ENCODE peak calls at places on chromosomes 4 and X, in ten cellular contexts. I is activated B cell treated with CpG ODN at 0.5 μM for 24 hours; P is GM13976; Q is hepatocyte; J is CD4-positive, alpha-beta T cell; W is prostate gland; B is nephron progenitor cell; S is GM20000; K is dorsolateral prefrontal cortex; H is natural killer cell. F is an unnamed sample.

GRCh38 chrX:151402719-151403390 is 5.8 kb downstream of the VMA21 start:
- DNase-seq in I (no peak), P (no peak), Q (no peak), J (no peak), W (peak), B (no peak), S (no peak), K (no peak), H (no peak), F (no peak)

GRCh38 chr4:159283697-159284492 is 181.0 kb downstream of the RAPGEF2 start:
- DNase-seq in I (no peak), P (no peak), Q (no peak), J (no peak), W (no peak), B (no peak), S (no peak), K (no peak), H (no peak), F (no peak)

GRCh38 chrX:148466292-148466691 is 34.1 kb upstream of the AFF2 start:
- DNase-seq in I (no peak), P (no peak), Q (no peak), J (no peak), W (no peak), B (no peak), S (no peak), K (no peak), H (no peak), F (no peak)

GRCh38 chr4:2925496-2925895 is 37.7 kb downstream of the NOP14 start:
- DNase-seq in I (peak), P (no peak), Q (no peak), J (no peak), W (no peak), B (no peak), S (no peak), K (no peak), H (no peak), F (no peak)

GRCh38 chr4:13704761-13705160 is 77.2 kb upstream of the BOD1L1 start:
- DNase-seq in I (no peak), P (no peak), Q (no peak), J (no peak), W (no peak), B (no peak), S (no peak), K (no peak), H (no peak), F (no peak)

GRCh38 chr4:107997001-107997788 is 7.5 kb downstream of the HADH start:
- DNase-seq in I (no peak), P (no peak), Q (no peak), J (no peak), W (no peak), B (no peak), S (no peak), K (no peak), H (no peak), F (no peak)

GRCh38 chr4:172938870-172939269 is 229.7 kb upstream of the GALNT7 start:
- DNase-seq in I (no peak), P (no peak), Q (no peak), J (no peak), W (no peak), B (no peak), S (no peak), K (no peak), H (no peak), F (no peak)

GRCh38 chrX:47143894-47144625 is 442 bp downstream of the NDUFB11 start:
- DNase-seq in I (no peak), P (peak), Q (peak), J (no peak), W (peak), B (no peak), S (peak), K (peak), H (no peak), F (peak)

GRCh38 chr4:168694669-168695068 is 197.8 kb downstream of the PALLD start:
- DNase-seq in I (no peak), P (no peak), Q (peak), J (no peak), W (peak), B (no peak), S (no peak), K (no peak), H (no peak), F (no peak)

GRCh38 chr4:148757171-148757570 is 315.0 kb upstream of the NR3C2 start:
- DNase-seq in I (no peak), P (no peak), Q (no peak), J (no peak), W (no peak), B (no peak), S (no peak), K (no peak), H (no peak), F (no peak)

GRCh38 chrX:1481636-1482529 is 29.2 kb upstream of the ASMTL start:
- DNase-seq in I (peak), P (peak), Q (peak), J (peak), W (peak), B (peak), S (peak), K (peak), H (peak), F (peak)

GRCh38 chrX:73563740-73564073 is 710 bp downstream of the CHIC1 start:
- DNase-seq in I (no peak), P (peak), Q (no peak), J (no peak), W (no peak), B (no peak), S (peak), K (no peak), H (no peak), F (no peak)

GRCh38 chr4:81260443-81261102 is 45.6 kb upstream of the PRKG2 start:
- DNase-seq in I (no peak), P (no peak), Q (no peak), J (no peak), W (no peak), B (peak), S (no peak), K (no peak), H (no peak), F (no peak)

GRCh38 chr4:15878011-15878410 is 60.5 kb downstream of the FGFBP1 start:
- DNase-seq in I (no peak), P (no peak), Q (no peak), J (no peak), W (no peak), B (no peak), S (no peak), K (no peak), H (no peak), F (no peak)

GRCh38 chrX:24081661-24082154 is 27.0 kb downstream of the EIF2S3 start:
- DNase-seq in I (peak), P (no peak), Q (peak), J (peak), W (peak), B (peak), S (no peak), K (peak), H (peak), F (peak)

GRCh38 chr4:26576171-26576829 is 7.6 kb upstream of the TBC1D19 start:
- DNase-seq in I (no peak), P (no peak), Q (peak), J (no peak), W (no peak), B (no peak), S (no peak), K (no peak), H (no peak), F (no peak)

GRCh38 chr4:123340381-123340701 is 56.3 kb upstream of the SPRY1 start:
- DNase-seq in I (no peak), P (no peak), Q (peak), J (no peak), W (no peak), B (no peak), S (no peak), K (no peak), H (no peak), F (peak)

GRCh38 chr4:124640037-124640730 is 72.3 kb downstream of the ANKRD50 start:
- DNase-seq in I (no peak), P (no peak), Q (no peak), J (no peak), W (no peak), B (no peak), S (no peak), K (no peak), H (no peak), F (peak)

GRCh38 chr4:73281982-73282381 is 23.4 kb upstream of the ANKRD17 start:
- DNase-seq in I (no peak), P (no peak), Q (no peak), J (no peak), W (no peak), B (no peak), S (no peak), K (no peak), H (no peak), F (no peak)

GRCh38 chrX:1390621-1391369 is 1.1 kb downstream of the SLC25A6 start:
- DNase-seq in I (peak), P (no peak), Q (no peak), J (no peak), W (no peak), B (no peak), S (no peak), K (peak), H (no peak), F (no peak)

GRCh38 chr4:105951198-105951597 is 55.9 kb downstream of the NPNT start:
- DNase-seq in I (no peak), P (no peak), Q (peak), J (no peak), W (no peak), B (no peak), S (no peak), K (no peak), H (no peak), F (no peak)

GRCh38 chr4:107391630-107392028 is 328.4 kb downstream of the PAPSS1 start:
- DNase-seq in I (no peak), P (no peak), Q (no peak), J (no peak), W (no peak), B (no peak), S (no peak), K (no peak), H (no peak), F (no peak)

GRCh38 chr4:185752881-185753280 is 59.1 kb downstream of the SORBS2 start:
- DNase-seq in I (no peak), P (no peak), Q (no peak), J (no peak), W (no peak), B (no peak), S (no peak), K (no peak), H (no peak), F (no peak)

GRCh38 chr4:43374352-43374751 is 481.8 kb downstream of the GRXCR1 start:
- DNase-seq in I (no peak), P (no peak), Q (no peak), J (no peak), W (no peak), B (no peak), S (no peak), K (no peak), H (no peak), F (no peak)

GRCh38 chr4:139630991-139631390 is 34.6 kb upstream of the MGST2 start:
- DNase-seq in I (no peak), P (no peak), Q (no peak), J (no peak), W (no peak), B (no peak), S (no peak), K (no peak), H (no peak), F (no peak)

DNA sequence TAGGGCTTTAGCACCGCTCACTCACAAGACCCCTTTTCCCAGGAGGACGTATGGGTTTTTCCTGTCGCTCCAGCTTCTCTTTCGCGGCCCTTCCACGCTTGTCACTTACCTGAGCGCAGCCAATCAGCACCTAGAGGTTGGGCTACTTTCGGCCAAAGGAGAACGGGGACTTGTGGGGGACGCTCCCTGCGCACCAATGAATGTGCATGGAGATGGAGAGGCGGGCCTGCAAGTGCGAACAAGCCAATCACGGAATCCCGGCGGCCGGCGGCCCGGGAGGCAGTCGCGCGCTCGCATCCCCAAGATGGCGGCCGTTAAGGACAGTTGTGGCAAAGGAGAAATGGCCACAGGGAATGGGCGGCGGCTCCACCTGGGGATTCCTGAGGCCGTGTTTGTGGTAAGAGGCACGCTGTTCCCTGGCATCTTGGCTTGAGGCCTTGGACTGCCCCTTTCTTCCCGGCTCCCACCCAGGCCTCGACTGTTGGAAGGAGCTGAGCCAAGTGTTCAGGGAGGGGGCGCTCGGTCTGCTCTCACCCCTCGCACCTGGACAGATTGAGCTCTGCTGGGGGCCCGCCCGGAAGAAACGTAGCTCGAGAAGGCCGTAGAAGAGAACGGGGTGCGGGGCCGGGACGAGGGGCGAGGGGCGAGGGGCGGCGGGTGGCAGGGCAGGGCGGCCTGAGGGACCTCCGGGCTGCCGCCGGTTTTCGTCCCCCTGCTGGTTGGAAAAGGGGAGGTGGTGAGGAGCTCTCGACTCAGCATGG is at the start of gene VBP1:
- DNase-seq in I (peak), P (peak), Q (peak), J (peak), W (peak), B (peak), S (peak), K (peak), H (peak), F (peak)
- TF ChIP-seq CTCF in I (no peak), P (peak), Q (peak), J (peak), W (peak), B (peak), S (peak), K (no peak), H (peak), F (peak)

GRCh38 chrX:134294548-134294947 is 57.6 kb downstream of the CCDC160 start:
- DNase-seq in I (no peak), P (no peak), Q (no peak), J (no peak), W (no peak), B (no peak), S (no peak), K (no peak), H (no peak), F (no peak)
- TF ChIP-seq CTCF in I (no peak), P (no peak), Q (peak), J (no peak), W (no peak), B (peak), S (no peak), K (no peak), H (no peak), F (no peak)

GRCh38 chrX:70096052-70096451 is 33.8 kb downstream of the OTUD6A start:
- DNase-seq in I (no peak), P (no peak), Q (peak), J (no peak), W (no peak), B (no peak), S (no peak), K (no peak), H (no peak), F (peak)
- TF ChIP-seq CTCF in I (no peak), P (no peak), Q (no peak), J (no peak), W (peak), B (no peak), S (no peak), K (no peak), H (no peak), F (peak)

GRCh38 chr4:7699825-7700224 is 239.8 kb downstream of the AFAP1 start:
- DNase-seq in I (no peak), P (no peak), Q (no peak), J (no peak), W (no peak), B (no peak), S (no peak), K (no peak), H (no peak), F (no peak)

GRCh38 chr4:7697821-7698220 is 241.8 kb downstream of the AFAP1 start:
- DNase-seq in I (no peak), P (no peak), Q (no peak), J (no peak), W (no peak), B (no peak), S (no peak), K (no peak), H (no peak), F (no peak)

GRCh38 chr4:7699040-7699439 is 240.6 kb downstream of the AFAP1 start:
- DNase-seq in I (no peak), P (no peak), Q (peak), J (no peak), W (no peak), B (no peak), S (no peak), K (no peak), H (no peak), F (no peak)

GRCh38 chr4:7697326-7697725 is 242.3 kb downstream of the AFAP1 start:
- DNase-seq in I (no peak), P (no peak), Q (no peak), J (no peak), W (no peak), B (no peak), S (no peak), K (no peak), H (no peak), F (no peak)

DNA sequence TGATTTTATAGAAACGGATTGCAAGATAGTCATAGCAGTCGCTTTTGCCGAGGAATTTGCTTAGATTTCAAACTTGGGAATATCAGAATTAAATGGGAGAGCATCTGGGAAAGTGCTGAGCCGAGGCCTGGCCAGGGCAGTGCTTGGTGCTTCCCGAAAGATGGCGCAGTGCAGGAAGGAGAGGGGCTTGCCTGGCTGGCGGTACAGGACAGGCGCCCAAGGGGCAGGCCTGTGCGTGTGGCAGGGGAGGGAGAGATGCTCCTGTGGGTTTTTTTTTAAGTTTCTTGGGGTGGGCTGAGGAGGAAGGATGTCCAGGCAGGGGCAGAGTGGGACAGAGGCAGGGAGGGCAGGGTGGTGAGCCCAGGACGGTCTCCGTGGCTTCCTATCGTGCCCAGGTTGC is 241.1 kb downstream of the AFAP1 start:
- DNase-seq in I (no peak), P (no peak), Q (no peak), J (no peak), W (no peak), B (peak), S (no peak), K (no peak), H (no peak), F (no peak)
- TF ChIP-seq CTCF in I (no peak), P (no peak), Q (no peak), J (no peak), W (no peak), B (no peak), S (no peak), K (no peak), H (no peak), F (no peak)

GRCh38 chr4:24688453-24688852 is 104.1 kb upstream of the DHX15 start:
- DNase-seq in I (no peak), P (no peak), Q (no peak), J (no peak), W (no peak), B (no peak), S (no peak), K (no peak), H (no peak), F (no peak)

GRCh38 chr4:24680746-24681145 is 96.4 kb upstream of the DHX15 start:
- DNase-seq in I (no peak), P (no peak), Q (no peak), J (no peak), W (no peak), B (no peak), S (no peak), K (no peak), H (no peak), F (no peak)

GRCh38 chr4:24686866-24687672 is 102.7 kb upstream of the DHX15 start:
- DNase-seq in I (no peak), P (no peak), Q (peak), J (no peak), W (no peak), B (peak), S (peak), K (no peak), H (no peak), F (no peak)

DNA sequence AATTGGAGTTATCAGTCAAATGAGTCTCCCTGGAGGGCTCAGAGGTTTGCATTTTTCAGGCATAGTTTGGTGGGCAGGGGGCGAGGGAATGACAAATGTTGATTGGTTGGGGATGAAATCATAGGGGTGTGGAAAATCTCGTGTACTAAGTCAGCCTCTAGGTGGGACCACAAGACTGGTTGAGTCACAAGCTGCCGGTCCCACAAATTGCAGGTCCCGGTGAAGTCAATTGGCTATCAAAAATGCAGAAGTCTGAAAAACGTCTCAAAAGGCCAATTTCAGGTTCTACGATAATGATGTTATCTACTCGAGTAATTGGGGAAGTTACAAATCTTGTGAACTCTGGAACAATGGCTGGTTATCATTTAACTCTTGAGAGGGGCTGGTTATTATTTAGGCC is 98.8 kb upstream of the DHX15 start:
- DNase-seq in I (no peak), P (no peak), Q (no peak), J (no peak), W (no peak), B (no peak), S (no peak), K (no peak), H (no peak), F (no peak)
- TF ChIP-seq CTCF in I (no peak), P (no peak), Q (no peak), J (no peak), W (no peak), B (no peak), S (no peak), K (no peak), H (no peak), F (no peak)

GRCh38 chr4:118276551-118276950 is 76.3 kb downstream of the PRSS12 start:
- DNase-seq in I (no peak), P (no peak), Q (no peak), J (no peak), W (no peak), B (no peak), S (no peak), K (no peak), H (no peak), F (no peak)
- TF ChIP-seq CTCF in I (no peak), P (no peak), Q (no peak), J (no peak), W (no peak), B (no peak), S (no peak), K (no peak), H (no peak), F (no peak)

GRCh38 chrX:40244980-40245379 is 147.2 kb upstream of the BCOR start:
- DNase-seq in I (no peak), P (no peak), Q (no peak), J (no peak), W (no peak), B (no peak), S (no peak), K (no peak), H (no peak), F (no peak)
- TF ChIP-seq CTCF in I (no peak), P (no peak), Q (no peak), J (no peak), W (no peak), B (no peak), S (no peak), K (no peak), H (no peak), F (no peak)

GRCh38 chr4:128298852-128299251 is 11.2 kb upstream of the PGRMC2 start:
- DNase-seq in I (no peak), P (no peak), Q (no peak), J (no peak), W (no peak), B (no peak), S (no peak), K (no peak), H (no peak), F (no peak)
- TF ChIP-seq CTCF in I (no peak), P (no peak), Q (no peak), J (no peak), W (no peak), B (no peak), S (no peak), K (no peak), H (no peak), F (no peak)

F was measured in Calu3.